ENCODE peak calls at places on chromosomes 1 and 21, in eight cellular contexts. U, P, S, F, Q, X, R and H are unnamed samples.

GRCh38 chr1:178232949-178233348 is 139.0 kb downstream of the RASAL2 start:
- DNase-seq in U (no peak), P (no peak), S (no peak), F (no peak), Q (peak; percentile 19), X (no peak), R (no peak), H (no peak)

GRCh38 chr1:188065917-188066316 is 1237.2 kb downstream of the PLA2G4A start:
- DNase-seq in U (no peak), P (no peak), S (no peak), F (no peak), Q (no peak), X (no peak), R (no peak), H (no peak)

GRCh38 chr1:192807221-192807967 is 1.4 kb upstream of the RGS2 start:
- DNase-seq in U (no peak), P (no peak), S (peak; percentile 29), F (no peak), Q (no peak), X (no peak), R (peak; percentile 94), H (no peak)

GRCh38 chr1:55610203-55610602 is 395.0 kb upstream of the USP24 start:
- DNase-seq in U (no peak), P (no peak), S (no peak), F (no peak), Q (no peak), X (no peak), R (no peak), H (no peak)

GRCh38 chr1:62891961-62892562 is 108.1 kb downstream of the ATG4C start:
- DNase-seq in U (no peak), P (no peak), S (no peak), F (no peak), Q (no peak), X (no peak), R (no peak), H (no peak)

GRCh38 chr1:22208973-22209378 is 66.1 kb upstream of the WNT4 start:
- DNase-seq in U (peak; percentile 10), P (no peak), S (no peak), F (peak; percentile 56), Q (no peak), X (no peak), R (no peak), H (no peak)

GRCh38 chr21:32256873-32257620 is 21.8 kb downstream of the MIS18A start:
- DNase-seq in U (no peak), P (no peak), S (peak; percentile 82), F (no peak), Q (no peak), X (peak; percentile 63), R (peak; percentile 95), H (no peak)

GRCh38 chr1:184260382-184260781 is 126.4 kb upstream of the C1orf21 start:
- DNase-seq in U (no peak), P (no peak), S (no peak), F (no peak), Q (peak; percentile 4), X (no peak), R (peak; percentile 48), H (no peak)

GRCh38 chr1:85494957-85495266 is 30.0 kb upstream of the DDAH1 start:
- DNase-seq in U (no peak), P (peak; percentile 6), S (no peak), F (no peak), Q (no peak), X (peak; percentile 54), R (no peak), H (no peak)
- TF ChIP-seq CTCF in U (no peak), P (no peak), S (no peak), F (peak; percentile 76), Q (peak; percentile 85), X (no peak), R (no peak), H (no peak)

GRCh38 chr1:168178227-168178637 is 530 bp upstream of the TIPRL start:
- DNase-seq in U (no peak), P (no peak), S (no peak), F (no peak), Q (no peak), X (no peak), R (no peak), H (no peak)

GRCh38 chr1:168179411-168180147 is 817 bp downstream of the TIPRL start:
- DNase-seq in U (no peak), P (no peak), S (no peak), F (no peak), Q (no peak), X (no peak), R (no peak), H (no peak)

GRCh38 chr1:168180148-168180524 is 1.4 kb downstream of the TIPRL start:
- DNase-seq in U (no peak), P (no peak), S (no peak), F (no peak), Q (no peak), X (no peak), R (no peak), H (no peak)

DNA sequence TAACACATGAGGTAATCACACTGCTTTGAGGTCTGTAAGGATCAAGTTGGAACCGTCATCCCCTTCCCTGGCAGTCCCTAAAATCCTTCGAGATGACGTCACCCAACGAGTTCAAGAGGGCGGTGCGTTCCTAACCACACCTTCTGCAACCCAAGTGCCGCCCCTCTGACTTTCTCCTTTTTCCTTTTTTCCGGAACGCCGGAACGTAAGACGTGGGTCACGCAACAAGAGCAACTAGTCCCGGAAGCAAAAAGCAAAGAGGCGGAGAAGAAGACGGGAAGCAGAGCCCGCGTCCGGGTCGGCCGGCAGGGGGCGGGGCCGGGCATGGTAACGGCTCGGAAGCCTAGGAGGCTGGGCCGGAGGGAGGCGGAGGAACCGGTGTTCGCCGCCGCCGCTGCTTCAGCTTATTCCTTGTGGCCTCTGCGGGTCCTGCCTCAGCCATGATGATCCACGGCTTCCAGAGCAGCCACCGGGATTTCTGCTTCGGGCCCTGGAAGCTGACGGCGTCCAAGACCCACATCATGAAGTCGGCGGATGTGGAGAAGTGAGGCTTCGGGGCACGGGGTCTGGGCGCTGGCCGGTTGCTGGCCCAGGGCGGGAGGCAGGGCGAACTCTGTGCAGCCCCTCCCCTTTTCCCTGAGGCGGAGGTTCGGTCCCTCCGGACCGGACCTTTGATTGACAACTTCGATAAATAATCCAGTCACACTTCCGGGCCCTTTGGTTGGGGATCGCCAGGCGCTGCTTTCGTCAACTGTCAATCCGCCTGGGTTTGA is at the start of gene TIPRL:
- DNase-seq in U (peak; percentile 99), P (peak; percentile 98), S (peak; percentile 98), F (peak; percentile 97), Q (peak; percentile 96), X (peak; percentile 93), R (peak; percentile 99), H (peak; percentile 94)
- TF ChIP-seq CTCF in U (peak; percentile 77), P (peak; percentile 92), S (peak; percentile 45), F (peak; percentile 82), Q (peak; percentile 50), X (peak; percentile 81), R (peak; percentile 50), H (peak; percentile 82)

DNA sequence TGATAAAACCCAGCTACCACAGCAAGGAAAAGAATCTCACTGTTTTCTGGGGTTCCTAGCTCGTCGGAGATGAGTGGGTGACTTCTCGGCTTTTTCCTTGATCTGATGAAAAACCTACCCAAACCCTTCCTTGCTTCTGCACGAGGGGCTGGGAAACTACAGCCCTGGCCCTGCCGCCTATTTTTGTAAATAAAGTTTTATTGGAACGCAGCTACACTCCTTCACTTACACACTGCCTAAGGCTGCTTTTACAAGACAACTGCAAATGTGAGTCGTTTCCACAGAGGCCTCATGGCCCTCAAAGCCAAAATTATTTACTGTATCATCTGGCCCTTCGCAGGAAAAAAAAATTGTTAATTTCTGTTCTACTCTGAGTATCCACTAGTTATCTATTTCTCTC is 116.0 kb upstream of the TMPRSS2 start:
- DNase-seq in U (no peak), P (no peak), S (no peak), F (no peak), Q (no peak), X (no peak), R (no peak), H (no peak)
- TF ChIP-seq CTCF in U (no peak), P (no peak), S (no peak), F (no peak), Q (no peak), X (no peak), R (no peak), H (no peak)

GRCh38 chr1:106975944-106976343 is 80.5 kb upstream of the PRMT6 start:
- DNase-seq in U (no peak), P (no peak), S (no peak), F (no peak), Q (no peak), X (no peak), R (no peak), H (no peak)
- TF ChIP-seq CTCF in U (no peak), P (no peak), S (no peak), F (no peak), Q (peak; percentile 12), X (no peak), R (no peak), H (peak; percentile 29)

GRCh38 chr1:35268282-35269189 is at the start of gene ZMYM4:
- DNase-seq in U (peak; percentile 95), P (peak; percentile 87), S (peak; percentile 96), F (peak; percentile 98), Q (peak; percentile 78), X (peak; percentile 76), R (peak; percentile 98), H (peak; percentile 82)
- TF ChIP-seq CTCF in U (no peak), P (no peak), S (no peak), F (peak; percentile 25), Q (no peak), X (no peak), R (no peak), H (no peak)

GRCh38 chr1:218344814-218345672 is at the start of gene TGFB2:
- DNase-seq in U (no peak), P (peak; percentile 17), S (peak; percentile 59), F (no peak), Q (no peak), X (peak; percentile 55), R (peak; percentile 93), H (no peak)
- TF ChIP-seq CTCF in U (no peak), P (no peak), S (no peak), F (peak; percentile 60), Q (no peak), X (no peak), R (no peak), H (no peak)